ENCODE peak calls at places on chromosomes 12 and 14, in five cellular contexts. W is Panc1, T is fibroblast of the aortic adventitia, H is AG04450, U is tibial artery. R is an unnamed sample.

GRCh38 chr12:58314610-58315009 is 373.2 kb downstream of the ATP23 start:
- DNase-seq in H (no peak), T (peak), U (no peak), W (no peak), R (peak)

GRCh38 chr14:100532916-100533630 is 54.1 kb downstream of the BEGAIN start:
- DNase-seq in W (no peak), T (peak), U (peak), H (peak), R (peak)

GRCh38 chr12:116533343-116534248 is 25.6 kb upstream of the MAP1LC3B2 start:
- DNase-seq in W (peak), T (peak), H (peak), U (peak), R (peak)

GRCh38 chr12:45944771-45945170 is 45.6 kb downstream of the SCAF11 start:
- DNase-seq in H (no peak), W (no peak), U (no peak), T (peak), R (peak)

GRCh38 chr14:52299692-52300278 is 14.3 kb upstream of the PTGER2 start:
- DNase-seq in T (peak), U (no peak), W (peak), H (no peak), R (peak)

GRCh38 chr12:104360157-104360556 is 56.6 kb downstream of the EID3 start:
- DNase-seq in T (peak), H (no peak), W (no peak), U (no peak), R (no peak)

GRCh38 chr14:56491299-56492285 is 88.0 kb upstream of the TMEM260 start:
- DNase-seq in T (peak), W (peak), U (no peak), H (peak), R (peak)

GRCh38 chr14:72948481-72949138 is 22.3 kb downstream of the DCAF4 start:
- DNase-seq in W (peak), H (peak), U (peak), T (peak), R (peak)

GRCh38 chr12:10170199-10170598 is 1.7 kb downstream of the OLR1 start:
- DNase-seq in T (no peak), U (no peak), W (no peak), H (no peak), R (peak)

GRCh38 chr12:131795688-131796410 is 32.3 kb upstream of the MMP17 start:
- DNase-seq in W (no peak), T (no peak), U (no peak), H (no peak), R (no peak)

GRCh38 chr12:19613051-19613535 is 173.8 kb downstream of the AEBP2 start:
- DNase-seq in W (no peak), T (no peak), U (no peak), H (no peak), R (no peak)

GRCh38 chr14:50961606-50962259 is 17.4 kb upstream of the PYGL start:
- DNase-seq in W (peak), U (no peak), H (peak), T (peak), R (peak)

GRCh38 chr12:39442895-39443703 is at the start of gene KIF21A:
- DNase-seq in H (peak), U (peak), T (peak), W (peak), R (peak)

GRCh38 chr14:99214701-99215100 is 57.3 kb downstream of the BCL11B start:
- DNase-seq in T (no peak), H (no peak), W (no peak), U (no peak), R (no peak)

GRCh38 chr14:94370524-94370910 is 17.9 kb downstream of the SERPINA1 start:
- DNase-seq in U (no peak), W (no peak), H (no peak), T (no peak), R (no peak)

GRCh38 chr14:94373708-94374107 is 14.7 kb downstream of the SERPINA1 start:
- DNase-seq in H (peak), T (peak), U (no peak), W (peak), R (peak)

GRCh38 chr14:94368956-94369355 is 19.4 kb downstream of the SERPINA1 start:
- DNase-seq in T (no peak), W (no peak), U (no peak), H (no peak), R (no peak)

GRCh38 chr14:94374749-94375148 is 13.7 kb downstream of the SERPINA1 start:
- DNase-seq in W (no peak), U (no peak), T (no peak), H (no peak), R (no peak)

DNA sequence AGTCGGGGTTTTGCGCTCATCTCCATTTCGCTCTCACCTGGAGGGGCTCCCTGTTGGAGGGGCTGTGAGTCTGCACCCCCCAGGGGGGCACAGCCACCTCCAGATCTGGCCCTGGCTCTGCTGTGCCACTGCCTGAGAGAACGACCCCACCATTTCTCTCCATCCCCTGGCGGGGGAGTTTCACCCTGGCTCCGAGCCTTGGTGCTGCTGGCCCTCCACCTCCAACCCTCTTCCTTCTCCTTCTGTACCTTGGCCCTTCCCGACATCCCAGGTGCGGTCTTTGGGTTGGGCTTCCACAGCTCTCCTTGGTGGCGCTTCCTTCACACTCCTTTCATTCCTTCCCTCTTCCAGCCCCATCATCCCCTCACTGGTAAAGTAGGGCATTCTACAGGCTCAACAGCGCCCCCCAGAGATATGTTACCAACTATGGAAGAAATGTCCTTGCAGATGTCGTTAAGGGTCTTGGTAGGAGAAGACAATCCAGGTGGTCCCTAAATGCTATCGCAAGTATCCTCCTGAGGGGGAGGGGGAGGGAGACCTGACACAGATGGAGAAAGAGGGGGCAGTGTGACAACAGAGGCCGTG is 16.3 kb downstream of the SERPINA1 start:
- DNase-seq in W (no peak), T (no peak), H (no peak), U (no peak), R (no peak)
- TF ChIP-seq CTCF in W (no peak), T (no peak), H (no peak), U (no peak), R (peak)

DNA sequence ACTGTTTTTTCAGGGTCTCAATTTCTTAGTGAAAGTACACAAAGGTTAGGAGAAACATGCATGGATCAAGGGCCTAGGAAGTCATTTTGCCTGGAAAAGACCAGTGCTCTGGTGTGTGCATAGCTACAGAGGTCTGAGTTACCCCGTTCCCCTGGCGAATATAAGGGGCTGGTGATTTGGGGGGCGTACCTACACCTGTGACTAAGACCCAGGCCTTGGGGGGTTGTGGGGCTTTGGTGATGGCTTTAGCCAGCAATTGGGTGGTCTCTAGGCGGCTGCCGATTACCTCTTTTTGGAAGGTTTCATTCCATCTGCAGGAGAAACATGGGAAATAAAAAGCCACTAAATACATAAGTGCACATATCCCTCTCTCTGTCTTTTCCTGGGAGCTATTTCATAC is 1.1 kb downstream of the SDR39U1 start:
- DNase-seq in T (no peak), W (no peak), U (no peak), H (no peak), R (no peak)
- H3K4me3 ChIP-seq in T (peak), W (peak), U (peak), H (peak), R (peak)

DNA sequence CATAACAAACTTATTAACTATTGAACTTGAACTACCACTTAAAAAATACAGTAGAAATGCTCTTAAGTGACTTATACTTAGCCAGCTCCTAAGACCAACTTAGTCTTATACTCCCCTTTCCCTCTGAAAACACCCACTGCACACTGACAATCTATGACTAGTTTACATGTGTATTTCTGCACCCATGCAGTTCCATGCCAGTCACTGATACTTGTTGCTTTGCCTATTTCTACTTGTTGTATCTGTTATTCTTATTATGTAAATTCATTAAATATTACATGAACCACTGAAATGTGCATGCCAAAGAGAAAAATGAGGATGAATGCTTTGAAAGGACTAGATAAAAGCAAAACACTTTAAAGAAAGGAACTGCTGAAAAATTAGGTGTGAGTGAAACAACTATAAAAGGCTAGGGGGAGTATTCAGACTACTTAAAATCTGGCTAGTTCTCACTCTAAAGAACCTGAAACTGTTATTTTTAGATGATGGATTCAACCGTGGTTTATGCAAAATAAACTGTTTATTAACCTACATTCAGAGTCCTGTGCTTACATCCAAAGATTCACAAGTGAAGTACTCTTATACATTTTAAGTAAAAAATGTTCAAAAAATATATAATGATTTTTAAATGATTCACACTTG is 74.7 kb downstream of the RPS6KA5 start:
- DNase-seq in U (no peak), W (no peak), T (no peak), H (no peak), R (no peak)
- TF ChIP-seq CTCF in U (no peak), W (no peak), T (no peak), H (no peak), R (no peak)

GRCh38 chr14:90905531-90905930 is 89.3 kb upstream of the TTC7B start:
- DNase-seq in W (no peak), U (no peak), H (no peak), T (no peak), R (no peak)

GRCh38 chr14:90900712-90901111 is 84.5 kb upstream of the TTC7B start:
- DNase-seq in U (no peak), H (no peak), T (peak), W (no peak), R (peak)

GRCh38 chr14:90907178-90907577 is 90.9 kb upstream of the TTC7B start:
- DNase-seq in T (no peak), H (no peak), W (no peak), U (no peak), R (no peak)

GRCh38 chr14:90903101-90903500 is 86.9 kb upstream of the TTC7B start:
- DNase-seq in W (peak), H (peak), T (peak), U (no peak), R (peak)
- H3K4me3 ChIP-seq in W (no peak), H (no peak), T (no peak), U (no peak), R (no peak)

DNA sequence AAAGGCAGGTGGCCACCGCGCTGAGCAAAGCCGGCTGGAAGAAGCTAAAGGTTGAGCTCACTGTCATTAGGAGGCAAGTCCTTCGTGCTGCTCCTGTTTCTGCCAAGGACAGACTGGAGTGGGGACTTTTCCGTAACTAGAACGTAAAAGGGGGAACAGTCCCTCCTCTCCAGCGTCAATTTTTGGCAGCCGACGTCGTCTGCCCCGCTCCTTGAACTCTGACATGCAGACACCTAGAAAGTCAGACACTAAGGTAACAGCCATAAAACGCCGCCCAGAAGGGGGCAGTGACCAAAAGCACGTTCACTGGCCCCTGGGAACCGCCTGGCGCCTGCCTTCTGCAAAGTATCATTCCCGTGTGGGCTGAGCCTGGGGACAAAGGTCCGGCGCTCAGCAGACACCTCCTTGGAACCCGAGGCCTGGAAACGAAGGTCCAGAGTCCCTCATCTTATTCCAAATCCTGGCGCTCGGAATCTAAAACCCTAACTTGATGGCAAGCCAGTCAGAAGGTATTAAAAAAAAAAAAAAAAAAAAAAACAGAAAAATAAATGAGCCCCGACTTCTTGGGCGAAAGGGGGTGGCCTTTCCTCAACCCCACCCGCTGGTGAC is 1.1 kb upstream of the LRP1 start:
- DNase-seq in T (no peak), U (peak), H (no peak), W (no peak), R (no peak)
- TF ChIP-seq CTCF in T (peak), U (peak), H (peak), W (no peak), R (peak)

DNA sequence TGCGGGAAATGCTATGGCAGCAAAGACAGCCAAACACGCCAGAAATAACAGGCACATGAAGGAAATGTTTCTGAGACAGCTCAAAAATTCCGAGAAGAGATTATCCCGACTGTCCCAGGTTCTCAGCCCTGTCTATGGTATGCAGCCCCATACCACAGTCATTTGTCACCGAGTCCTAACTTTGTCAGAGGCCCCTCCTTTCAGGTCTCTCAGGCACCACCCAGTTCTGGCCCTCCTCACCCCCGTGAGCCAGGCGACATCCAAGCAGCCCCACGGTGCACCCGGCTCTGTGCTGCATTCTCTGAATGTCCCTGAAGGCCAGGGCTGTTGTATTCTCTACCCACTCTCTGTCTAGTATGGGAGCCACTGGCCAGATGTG is 24.0 kb downstream of the SSH1 start:
- DNase-seq in T (peak), H (no peak), W (no peak), U (no peak), R (peak)
- H3K4me3 ChIP-seq in T (peak), H (peak), W (no peak), U (peak), R (peak)

GRCh38 chr14:104224516-104225281 is 86.3 kb downstream of the KIF26A start:
- DNase-seq in T (no peak), U (no peak), W (no peak), H (no peak), R (no peak)
- TF ChIP-seq CTCF in T (no peak), U (no peak), W (peak), H (no peak), R (peak)

GRCh38 chr14:54774824-54775223 is 127.8 kb downstream of the GCH1 start:
- DNase-seq in T (no peak), U (no peak), H (no peak), W (no peak), R (no peak)

GRCh38 chr14:54775486-54776100 is 127.0 kb downstream of the GCH1 start:
- DNase-seq in W (no peak), T (no peak), U (no peak), H (no peak), R (no peak)

GRCh38 chr14:54772451-54772881 is 130.2 kb downstream of the GCH1 start:
- DNase-seq in W (peak), U (no peak), H (no peak), T (peak), R (peak)

GRCh38 chr14:54771411-54772027 is 131.1 kb downstream of the GCH1 start:
- DNase-seq in U (no peak), T (no peak), H (no peak), W (no peak), R (no peak)

DNA sequence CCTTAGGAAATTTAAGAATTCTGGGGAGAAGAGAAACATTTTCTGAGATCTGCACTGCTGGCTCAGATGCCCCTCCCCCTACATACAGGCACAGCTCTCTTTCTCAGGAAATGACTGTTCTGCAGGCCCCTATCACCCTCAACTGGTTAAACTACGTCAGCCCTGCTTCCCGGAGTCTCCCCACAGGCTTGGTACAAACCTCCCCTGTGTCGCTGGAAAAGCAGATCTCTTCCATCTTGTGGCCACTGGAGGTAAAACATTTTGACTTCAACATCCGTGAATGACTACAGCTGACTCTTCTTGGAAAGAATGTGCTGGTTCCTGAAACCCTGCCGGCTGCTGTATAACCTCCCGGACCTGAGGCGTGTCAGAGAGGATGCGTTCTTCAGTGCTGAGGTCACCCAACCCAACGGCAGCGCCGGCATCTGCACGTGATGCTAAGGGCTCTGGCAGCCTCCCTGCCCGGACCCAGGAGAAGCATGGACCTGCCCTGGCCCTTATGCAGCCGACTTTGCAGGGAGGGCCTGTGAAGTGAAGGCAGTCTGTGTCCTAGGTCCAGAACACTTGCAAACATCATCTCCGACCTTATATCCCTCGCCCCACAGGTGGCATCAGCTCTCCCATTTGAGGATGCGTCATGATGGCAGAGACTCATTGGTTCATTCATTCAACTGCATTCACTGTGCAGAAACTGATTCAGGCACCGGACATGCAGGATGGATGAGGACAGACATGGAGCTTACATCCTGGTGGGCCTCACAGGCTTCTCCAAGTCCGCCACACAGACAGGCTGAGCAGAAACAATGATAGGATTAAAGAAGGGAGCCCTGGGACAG is 129.2 kb downstream of the GCH1 start:
- DNase-seq in H (peak), U (peak), W (peak), T (peak), R (peak)
- H3K4me3 ChIP-seq in H (peak), U (no peak), W (no peak), T (peak), R (peak)

GRCh38 chr12:121626853-121627623 is 708 bp downstream of the ORAI1 start:
- DNase-seq in W (no peak), U (peak), T (peak), H (no peak), R (peak)
- TF ChIP-seq CTCF in W (no peak), U (no peak), T (peak), H (peak), R (peak)

R was measured in AG10803.